ENCODE peak calls at places on chromosomes 11 and 22, in eight cellular contexts. One of them, this sample, is unnamed.
A peak's percentile ranks its signal among the peaks of the same experiment; 100 is the strongest.

GRCh38 chr22:24695958-24696511 is 78.5 kb downstream of the PIWIL3 start:
- DNase-seq in progenitor cell of endocrine pancreas: no peak
- DNase-seq in left ventricle myocardium inferior: peak; percentile 46
- DNase-seq in endothelial cell: no peak
- DNase-seq in activated CD8-positive, alpha-beta T cell treated with anti-CD3 and anti-CD28 coated beads for 36 hours: no peak
- DNase-seq in HFF-Myc: no peak
- DNase-seq in tibial nerve: no peak
- DNase-seq in glutamatergic neuron: no peak
- DNase-seq in this sample: no peak

GRCh38 chr11:87819141-87819540 is 356.1 kb downstream of the RAB38 start:
- DNase-seq in progenitor cell of endocrine pancreas: no peak
- DNase-seq in left ventricle myocardium inferior: no peak
- DNase-seq in endothelial cell: no peak
- DNase-seq in activated CD8-positive, alpha-beta T cell treated with anti-CD3 and anti-CD28 coated beads for 36 hours: no peak
- DNase-seq in HFF-Myc: no peak
- DNase-seq in tibial nerve: no peak
- DNase-seq in glutamatergic neuron: no peak
- DNase-seq in this sample: no peak

GRCh38 chr11:23679981-23680380 is 816.9 kb upstream of the LUZP2 start:
- DNase-seq in progenitor cell of endocrine pancreas: no peak
- DNase-seq in left ventricle myocardium inferior: no peak
- DNase-seq in endothelial cell: no peak
- DNase-seq in activated CD8-positive, alpha-beta T cell treated with anti-CD3 and anti-CD28 coated beads for 36 hours: no peak
- DNase-seq in HFF-Myc: no peak
- DNase-seq in tibial nerve: no peak
- DNase-seq in glutamatergic neuron: no peak
- DNase-seq in this sample: no peak

GRCh38 chr11:43976863-43977262 is 34.4 kb downstream of the C11orf96 start:
- DNase-seq in progenitor cell of endocrine pancreas: no peak
- DNase-seq in left ventricle myocardium inferior: no peak
- DNase-seq in endothelial cell: no peak
- DNase-seq in activated CD8-positive, alpha-beta T cell treated with anti-CD3 and anti-CD28 coated beads for 36 hours: no peak
- DNase-seq in HFF-Myc: no peak
- DNase-seq in tibial nerve: no peak
- DNase-seq in glutamatergic neuron: no peak
- DNase-seq in this sample: no peak

GRCh38 chr22:25741692-25742626 is at the start of gene MYO18B:
- DNase-seq in progenitor cell of endocrine pancreas: no peak
- DNase-seq in left ventricle myocardium inferior: peak; percentile 79
- DNase-seq in endothelial cell: no peak
- DNase-seq in activated CD8-positive, alpha-beta T cell treated with anti-CD3 and anti-CD28 coated beads for 36 hours: no peak
- DNase-seq in HFF-Myc: no peak
- DNase-seq in tibial nerve: no peak
- DNase-seq in glutamatergic neuron: no peak
- DNase-seq in this sample: no peak

GRCh38 chr11:74650498-74650897 is 58.1 kb downstream of the POLD3 start:
- DNase-seq in progenitor cell of endocrine pancreas: no peak
- DNase-seq in left ventricle myocardium inferior: peak; percentile 29
- DNase-seq in endothelial cell: no peak
- DNase-seq in activated CD8-positive, alpha-beta T cell treated with anti-CD3 and anti-CD28 coated beads for 36 hours: no peak
- DNase-seq in HFF-Myc: peak; percentile 79
- DNase-seq in tibial nerve: peak; percentile 8
- DNase-seq in glutamatergic neuron: no peak
- DNase-seq in this sample: no peak

GRCh38 chr11:72354356-72355115 is 79.8 kb downstream of the CLPB start:
- DNase-seq in progenitor cell of endocrine pancreas: no peak
- DNase-seq in left ventricle myocardium inferior: no peak
- DNase-seq in endothelial cell: no peak
- DNase-seq in activated CD8-positive, alpha-beta T cell treated with anti-CD3 and anti-CD28 coated beads for 36 hours: no peak
- DNase-seq in HFF-Myc: no peak
- DNase-seq in tibial nerve: no peak
- DNase-seq in glutamatergic neuron: no peak
- DNase-seq in this sample: no peak

GRCh38 chr11:31641477-31642062 is 132.0 kb downstream of the ELP4 start:
- DNase-seq in progenitor cell of endocrine pancreas: peak; percentile 19
- DNase-seq in left ventricle myocardium inferior: no peak
- DNase-seq in endothelial cell: peak; percentile 53
- DNase-seq in activated CD8-positive, alpha-beta T cell treated with anti-CD3 and anti-CD28 coated beads for 36 hours: peak; percentile 1
- DNase-seq in HFF-Myc: no peak
- DNase-seq in tibial nerve: no peak
- DNase-seq in glutamatergic neuron: peak; percentile 53
- DNase-seq in this sample: no peak

GRCh38 chr11:95517453-95517852 is 272.1 kb downstream of the FAM76B start:
- DNase-seq in progenitor cell of endocrine pancreas: no peak
- DNase-seq in left ventricle myocardium inferior: no peak
- DNase-seq in endothelial cell: no peak
- DNase-seq in activated CD8-positive, alpha-beta T cell treated with anti-CD3 and anti-CD28 coated beads for 36 hours: no peak
- DNase-seq in HFF-Myc: no peak
- DNase-seq in tibial nerve: no peak
- DNase-seq in glutamatergic neuron: no peak
- DNase-seq in this sample: no peak

DNA sequence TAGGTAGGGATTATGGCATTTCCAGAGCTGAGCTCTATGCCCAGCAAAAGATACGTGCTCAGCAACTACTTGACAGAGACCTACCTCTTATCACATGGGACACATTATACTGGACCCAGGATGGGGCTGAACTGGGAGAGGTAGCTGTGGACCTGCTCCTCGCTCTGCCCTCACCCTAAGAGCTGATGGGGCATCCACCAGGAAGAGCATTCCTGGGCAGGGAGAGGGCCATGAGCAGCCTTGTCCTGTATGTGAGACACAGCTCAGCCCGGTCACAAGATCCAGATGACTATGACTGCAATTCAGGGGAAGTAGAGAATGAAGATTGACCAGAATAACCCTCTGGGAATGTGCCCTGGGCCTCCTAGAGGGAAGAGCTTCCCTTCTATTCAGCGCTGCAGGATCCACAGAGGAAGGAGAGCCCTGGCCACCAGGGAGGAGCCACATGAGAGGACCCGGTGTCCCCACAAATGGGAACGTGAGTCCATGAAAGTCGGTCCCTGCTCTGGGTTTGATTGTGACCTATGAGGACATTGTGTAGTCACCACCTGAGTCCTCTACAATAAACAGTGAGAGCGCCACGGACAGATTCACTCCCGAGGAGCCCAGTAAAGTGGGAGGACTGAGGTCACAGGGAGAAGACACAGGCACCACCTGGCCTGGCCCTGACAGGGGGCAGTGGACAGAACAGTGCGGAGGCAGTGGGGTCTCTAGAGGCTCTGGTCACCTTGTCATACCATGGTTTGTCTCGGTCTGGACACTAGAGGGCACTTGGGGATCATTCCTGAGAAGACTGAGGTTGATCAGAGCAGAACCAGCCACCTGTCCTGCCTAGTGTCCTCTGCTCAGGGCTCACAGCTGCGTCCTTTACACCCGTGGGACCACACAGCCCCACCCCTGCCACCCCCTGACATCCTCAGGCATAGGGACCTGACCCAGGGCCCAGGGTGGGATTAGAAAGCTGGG is 99.5 kb downstream of the ZNF280B start:
- DNase-seq in progenitor cell of endocrine pancreas: no peak
- DNase-seq in left ventricle myocardium inferior: no peak
- DNase-seq in endothelial cell: peak; percentile 56
- DNase-seq in activated CD8-positive, alpha-beta T cell treated with anti-CD3 and anti-CD28 coated beads for 36 hours: peak; percentile 26
- DNase-seq in HFF-Myc: no peak
- DNase-seq in tibial nerve: peak; percentile 20
- DNase-seq in glutamatergic neuron: peak; percentile 58
- DNase-seq in this sample: no peak
- TF ChIP-seq CTCF in progenitor cell of endocrine pancreas: peak; percentile 67
- TF ChIP-seq CTCF in left ventricle myocardium inferior: peak; percentile 32
- TF ChIP-seq CTCF in endothelial cell: peak; percentile 39
- TF ChIP-seq CTCF in activated CD8-positive, alpha-beta T cell treated with anti-CD3 and anti-CD28 coated beads for 36 hours: peak; percentile 39
- TF ChIP-seq CTCF in HFF-Myc: peak; percentile 60
- TF ChIP-seq CTCF in tibial nerve: peak; percentile 17
- TF ChIP-seq CTCF in glutamatergic neuron: peak; percentile 54
- TF ChIP-seq CTCF in this sample: peak; percentile 18

GRCh38 chr22:49488943-49489342 is 338.7 kb downstream of the BRD1 start:
- DNase-seq in progenitor cell of endocrine pancreas: no peak
- DNase-seq in left ventricle myocardium inferior: no peak
- DNase-seq in endothelial cell: no peak
- DNase-seq in activated CD8-positive, alpha-beta T cell treated with anti-CD3 and anti-CD28 coated beads for 36 hours: no peak
- DNase-seq in HFF-Myc: no peak
- DNase-seq in tibial nerve: no peak
- DNase-seq in glutamatergic neuron: no peak
- DNase-seq in this sample: no peak
- TF ChIP-seq CTCF in progenitor cell of endocrine pancreas: no peak
- TF ChIP-seq CTCF in left ventricle myocardium inferior: no peak
- TF ChIP-seq CTCF in endothelial cell: no peak
- TF ChIP-seq CTCF in activated CD8-positive, alpha-beta T cell treated with anti-CD3 and anti-CD28 coated beads for 36 hours: no peak
- TF ChIP-seq CTCF in HFF-Myc: no peak
- TF ChIP-seq CTCF in tibial nerve: no peak
- TF ChIP-seq CTCF in glutamatergic neuron: no peak
- TF ChIP-seq CTCF in this sample: no peak

GRCh38 chr11:62433553-62434301 is 14.9 kb downstream of the SCGB1A1 start:
- DNase-seq in progenitor cell of endocrine pancreas: no peak
- DNase-seq in left ventricle myocardium inferior: no peak
- DNase-seq in endothelial cell: no peak
- DNase-seq in activated CD8-positive, alpha-beta T cell treated with anti-CD3 and anti-CD28 coated beads for 36 hours: no peak
- DNase-seq in HFF-Myc: no peak
- DNase-seq in tibial nerve: peak; percentile 54
- DNase-seq in glutamatergic neuron: no peak
- DNase-seq in this sample: no peak
- TF ChIP-seq CTCF in progenitor cell of endocrine pancreas: no peak
- TF ChIP-seq CTCF in left ventricle myocardium inferior: peak; percentile 21
- TF ChIP-seq CTCF in endothelial cell: no peak
- TF ChIP-seq CTCF in activated CD8-positive, alpha-beta T cell treated with anti-CD3 and anti-CD28 coated beads for 36 hours: no peak
- TF ChIP-seq CTCF in HFF-Myc: no peak
- TF ChIP-seq CTCF in tibial nerve: no peak
- TF ChIP-seq CTCF in glutamatergic neuron: no peak
- TF ChIP-seq CTCF in this sample: no peak

GRCh38 chr11:45253640-45254039 is 32.5 kb downstream of the SYT13 start:
- DNase-seq in progenitor cell of endocrine pancreas: no peak
- DNase-seq in left ventricle myocardium inferior: no peak
- DNase-seq in endothelial cell: no peak
- DNase-seq in activated CD8-positive, alpha-beta T cell treated with anti-CD3 and anti-CD28 coated beads for 36 hours: no peak
- DNase-seq in HFF-Myc: no peak
- DNase-seq in tibial nerve: no peak
- DNase-seq in glutamatergic neuron: no peak
- DNase-seq in this sample: no peak

GRCh38 chr11:45254070-45254469 is 32.1 kb downstream of the SYT13 start:
- DNase-seq in progenitor cell of endocrine pancreas: no peak
- DNase-seq in left ventricle myocardium inferior: no peak
- DNase-seq in endothelial cell: no peak
- DNase-seq in activated CD8-positive, alpha-beta T cell treated with anti-CD3 and anti-CD28 coated beads for 36 hours: no peak
- DNase-seq in HFF-Myc: no peak
- DNase-seq in tibial nerve: no peak
- DNase-seq in glutamatergic neuron: no peak
- DNase-seq in this sample: no peak

GRCh38 chr11:45250035-45250693 is 36.0 kb downstream of the SYT13 start:
- DNase-seq in progenitor cell of endocrine pancreas: no peak
- DNase-seq in left ventricle myocardium inferior: no peak
- DNase-seq in endothelial cell: no peak
- DNase-seq in activated CD8-positive, alpha-beta T cell treated with anti-CD3 and anti-CD28 coated beads for 36 hours: no peak
- DNase-seq in HFF-Myc: no peak
- DNase-seq in tibial nerve: no peak
- DNase-seq in glutamatergic neuron: no peak
- DNase-seq in this sample: no peak

GRCh38 chr11:45252877-45253276 is 33.3 kb downstream of the SYT13 start:
- DNase-seq in progenitor cell of endocrine pancreas: no peak
- DNase-seq in left ventricle myocardium inferior: no peak
- DNase-seq in endothelial cell: no peak
- DNase-seq in activated CD8-positive, alpha-beta T cell treated with anti-CD3 and anti-CD28 coated beads for 36 hours: no peak
- DNase-seq in HFF-Myc: no peak
- DNase-seq in tibial nerve: no peak
- DNase-seq in glutamatergic neuron: no peak
- DNase-seq in this sample: no peak

GRCh38 chr11:45252134-45252856 is 33.8 kb downstream of the SYT13 start:
- DNase-seq in progenitor cell of endocrine pancreas: peak; percentile 76
- DNase-seq in left ventricle myocardium inferior: peak; percentile 64
- DNase-seq in endothelial cell: peak; percentile 85
- DNase-seq in activated CD8-positive, alpha-beta T cell treated with anti-CD3 and anti-CD28 coated beads for 36 hours: peak; percentile 54
- DNase-seq in HFF-Myc: no peak
- DNase-seq in tibial nerve: no peak
- DNase-seq in glutamatergic neuron: peak; percentile 90
- DNase-seq in this sample: no peak
- TF ChIP-seq CTCF in progenitor cell of endocrine pancreas: peak; percentile 86
- TF ChIP-seq CTCF in left ventricle myocardium inferior: peak; percentile 81
- TF ChIP-seq CTCF in endothelial cell: peak; percentile 84
- TF ChIP-seq CTCF in activated CD8-positive, alpha-beta T cell treated with anti-CD3 and anti-CD28 coated beads for 36 hours: peak; percentile 66
- TF ChIP-seq CTCF in HFF-Myc: peak; percentile 75
- TF ChIP-seq CTCF in tibial nerve: peak; percentile 26
- TF ChIP-seq CTCF in glutamatergic neuron: peak; percentile 87
- TF ChIP-seq CTCF in this sample: peak; percentile 62

DNA sequence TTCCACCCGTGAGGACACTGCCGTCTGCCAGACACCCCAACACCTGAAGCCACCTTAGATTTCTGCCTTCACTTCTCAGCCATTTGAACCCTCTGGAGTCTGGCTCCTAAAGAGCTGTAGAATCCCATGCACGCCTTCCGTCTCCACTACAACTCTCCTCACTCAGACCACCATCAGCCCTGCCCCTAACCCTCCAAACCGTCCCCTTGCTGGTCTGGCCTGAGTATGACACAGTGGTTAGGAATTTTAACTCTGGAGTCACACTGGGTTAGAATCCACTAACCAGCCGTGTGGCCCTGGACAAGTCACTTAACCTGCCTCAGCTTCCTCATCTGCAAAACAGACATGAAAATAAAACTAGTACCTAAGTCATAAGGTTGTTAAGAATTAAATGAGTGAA is 3.0 kb downstream of the CNIH2 start:
- DNase-seq in progenitor cell of endocrine pancreas: no peak
- DNase-seq in left ventricle myocardium inferior: no peak
- DNase-seq in endothelial cell: no peak
- DNase-seq in activated CD8-positive, alpha-beta T cell treated with anti-CD3 and anti-CD28 coated beads for 36 hours: no peak
- DNase-seq in HFF-Myc: no peak
- DNase-seq in tibial nerve: no peak
- DNase-seq in glutamatergic neuron: no peak
- DNase-seq in this sample: no peak
- TF ChIP-seq CTCF in progenitor cell of endocrine pancreas: no peak
- TF ChIP-seq CTCF in left ventricle myocardium inferior: no peak
- TF ChIP-seq CTCF in endothelial cell: no peak
- TF ChIP-seq CTCF in activated CD8-positive, alpha-beta T cell treated with anti-CD3 and anti-CD28 coated beads for 36 hours: no peak
- TF ChIP-seq CTCF in HFF-Myc: no peak
- TF ChIP-seq CTCF in tibial nerve: no peak
- TF ChIP-seq CTCF in glutamatergic neuron: no peak
- TF ChIP-seq CTCF in this sample: no peak

DNA sequence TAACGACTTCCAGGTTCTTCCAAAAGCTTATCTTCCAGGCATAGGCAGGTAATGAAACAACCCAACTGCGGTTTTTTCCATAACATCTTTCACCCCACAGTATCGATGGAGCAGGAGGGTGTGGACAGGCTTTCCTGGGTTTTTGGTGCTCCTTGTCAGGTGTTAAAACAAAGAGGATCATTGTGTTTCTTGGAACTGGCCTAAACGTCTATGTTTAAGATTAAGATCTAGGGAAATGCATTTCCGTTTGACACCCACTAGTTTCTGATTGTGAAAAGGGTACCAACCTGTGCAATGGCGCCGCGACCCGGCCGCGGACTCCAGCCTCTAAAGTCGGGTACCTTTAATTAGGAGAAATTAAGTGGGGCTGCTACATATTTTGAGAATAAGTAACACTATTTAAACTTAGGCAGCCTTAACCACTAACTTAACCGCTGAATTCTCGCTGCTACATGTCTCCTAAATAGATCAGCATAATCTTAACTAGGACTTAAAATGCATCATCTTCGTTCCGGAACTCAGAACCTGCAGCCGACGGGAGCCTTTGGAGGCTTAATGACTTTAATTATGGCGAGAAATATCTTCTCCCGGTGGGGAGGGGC is 31.5 kb downstream of the C22orf31 start:
- DNase-seq in progenitor cell of endocrine pancreas: no peak
- DNase-seq in left ventricle myocardium inferior: no peak
- DNase-seq in endothelial cell: no peak
- DNase-seq in activated CD8-positive, alpha-beta T cell treated with anti-CD3 and anti-CD28 coated beads for 36 hours: peak; percentile 55
- DNase-seq in HFF-Myc: no peak
- DNase-seq in tibial nerve: no peak
- DNase-seq in glutamatergic neuron: no peak
- DNase-seq in this sample: no peak
- TF ChIP-seq CTCF in progenitor cell of endocrine pancreas: no peak
- TF ChIP-seq CTCF in left ventricle myocardium inferior: no peak
- TF ChIP-seq CTCF in endothelial cell: no peak
- TF ChIP-seq CTCF in activated CD8-positive, alpha-beta T cell treated with anti-CD3 and anti-CD28 coated beads for 36 hours: no peak
- TF ChIP-seq CTCF in HFF-Myc: no peak
- TF ChIP-seq CTCF in tibial nerve: no peak
- TF ChIP-seq CTCF in glutamatergic neuron: no peak
- TF ChIP-seq CTCF in this sample: no peak